ENCODE peak calls at places on chromosomes 5 and 9, in six cellular contexts. P is A673, T is GM23248, I is endothelial cell of umbilical vein, K is GM23338, Q is PC-9. O is an unnamed sample.

GRCh38 chr9:84846501-84847323 is 177.2 kb downstream of the NTRK2 start:
- DNase-seq in P (no peak), T (no peak), I (no peak), K (no peak), Q (no peak), O (no peak)

GRCh38 chr5:171953860-171954701 is 52.4 kb downstream of the FBXW11 start:
- DNase-seq in P (no peak), T (peak; percentile 76), I (peak; percentile 41), K (no peak), Q (no peak), O (no peak)

GRCh38 chr5:96493189-96493790 is 60.2 kb upstream of the PCSK1 start:
- DNase-seq in P (peak; percentile 66), T (no peak), I (no peak), K (no peak), Q (no peak), O (no peak)

GRCh38 chr9:74534847-74535246 is 37.7 kb downstream of the RORB start:
- DNase-seq in P (no peak), T (no peak), I (no peak), K (no peak), Q (no peak), O (no peak)

GRCh38 chr5:89457411-89458329 is 574.7 kb upstream of the MEF2C start:
- DNase-seq in P (peak; percentile 12), T (peak; percentile 91), I (peak; percentile 53), K (no peak), Q (peak; percentile 53), O (no peak)

GRCh38 chr5:51326844-51327243 is 56.4 kb upstream of the ISL1 start:
- DNase-seq in P (no peak), T (no peak), I (no peak), K (no peak), Q (no peak), O (no peak)

GRCh38 chr9:5630038-5630507 is 1.2 kb downstream of the RIC1 start:
- DNase-seq in P (peak; percentile 47), T (peak; percentile 69), I (peak; percentile 69), K (peak; percentile 33), Q (no peak), O (no peak)

GRCh38 chr9:111895996-111896941 is at the start of gene UGCG:
- DNase-seq in P (peak; percentile 92), T (peak; percentile 96), I (peak; percentile 92), K (peak; percentile 90), Q (peak; percentile 96), O (peak; percentile 83)

GRCh38 chr9:17613723-17614122 is 34.9 kb downstream of the SH3GL2 start:
- DNase-seq in P (peak; percentile 37), T (peak; percentile 67), I (no peak), K (no peak), Q (no peak), O (no peak)

GRCh38 chr9:106980551-106981101 is 117.7 kb downstream of the ZNF462 start:
- DNase-seq in P (no peak), T (peak; percentile 56), I (no peak), K (no peak), Q (no peak), O (no peak)

GRCh38 chr9:21777701-21778100 is 24.7 kb upstream of the MTAP start:
- DNase-seq in P (no peak), T (peak; percentile 89), I (no peak), K (peak; percentile 6), Q (peak; percentile 53), O (no peak)

GRCh38 chr9:35910613-35911488 is 1.6 kb downstream of the SPAAR start:
- DNase-seq in P (peak; percentile 75), T (peak; percentile 68), I (peak; percentile 86), K (peak; percentile 65), Q (peak; percentile 39), O (peak; percentile 53)

GRCh38 chr5:154583545-154584168 is 105.6 kb upstream of the HAND1 start:
- DNase-seq in P (peak; percentile 22), T (no peak), I (no peak), K (no peak), Q (peak; percentile 91), O (no peak)

GRCh38 chr9:74735761-74736160 is 152.0 kb downstream of the TRPM6 start:
- DNase-seq in P (no peak), T (no peak), I (no peak), K (no peak), Q (no peak), O (peak; percentile 25)

GRCh38 chr5:32217886-32218396 is 43.8 kb upstream of the GOLPH3 start:
- DNase-seq in P (peak; percentile 48), T (no peak), I (no peak), K (no peak), Q (no peak), O (peak; percentile 36)

DNA sequence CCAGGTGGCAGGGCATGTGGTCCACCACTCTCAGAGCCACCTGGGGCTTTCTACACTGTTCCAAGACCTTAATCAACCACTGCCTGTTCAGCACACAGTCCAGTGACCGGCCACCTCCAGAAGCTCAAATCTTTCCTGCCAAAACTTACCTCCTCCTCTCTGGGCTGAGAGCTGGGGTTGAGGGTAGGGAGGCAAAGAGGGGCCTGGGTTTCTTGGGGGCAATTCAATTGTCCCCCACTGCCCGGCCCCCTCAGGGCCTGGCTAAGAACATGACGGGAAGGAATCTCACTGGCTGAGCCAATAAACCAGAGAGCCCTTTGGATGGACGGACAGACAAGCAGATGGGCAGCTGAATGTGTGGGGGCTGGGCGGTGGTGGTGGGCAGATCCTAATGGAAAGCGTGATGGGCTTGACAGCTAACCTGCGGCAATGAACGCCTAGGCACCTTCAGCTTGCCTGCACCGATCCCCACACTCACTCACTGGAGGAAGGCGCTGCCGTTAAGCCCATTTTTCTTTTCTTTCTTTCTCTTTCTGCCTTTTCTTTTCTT is 5.4 kb downstream of the NR5A1 start:
- DNase-seq in P (no peak), T (no peak), I (no peak), K (no peak), Q (no peak), O (no peak)
- TF ChIP-seq EZH2 in P (no peak), T (no peak), I (no peak), K (no peak), Q (no peak), O (no peak)

GRCh38 chr5:11903614-11904269 is 504 bp downstream of the CTNND2 start:
- DNase-seq in P (peak; percentile 35), T (peak; percentile 22), I (no peak), K (peak; percentile 73), Q (no peak), O (no peak)
- TF ChIP-seq EZH2 in P (peak; percentile 66), T (no peak), I (no peak), K (no peak), Q (no peak), O (no peak)

GRCh38 chr5:15717002-15717401 is 217.0 kb downstream of the FBXL7 start:
- DNase-seq in P (no peak), T (peak; percentile 17), I (peak; percentile 41), K (no peak), Q (no peak), O (no peak)
- TF ChIP-seq EZH2 in P (no peak), T (no peak), I (no peak), K (no peak), Q (no peak), O (no peak)

DNA sequence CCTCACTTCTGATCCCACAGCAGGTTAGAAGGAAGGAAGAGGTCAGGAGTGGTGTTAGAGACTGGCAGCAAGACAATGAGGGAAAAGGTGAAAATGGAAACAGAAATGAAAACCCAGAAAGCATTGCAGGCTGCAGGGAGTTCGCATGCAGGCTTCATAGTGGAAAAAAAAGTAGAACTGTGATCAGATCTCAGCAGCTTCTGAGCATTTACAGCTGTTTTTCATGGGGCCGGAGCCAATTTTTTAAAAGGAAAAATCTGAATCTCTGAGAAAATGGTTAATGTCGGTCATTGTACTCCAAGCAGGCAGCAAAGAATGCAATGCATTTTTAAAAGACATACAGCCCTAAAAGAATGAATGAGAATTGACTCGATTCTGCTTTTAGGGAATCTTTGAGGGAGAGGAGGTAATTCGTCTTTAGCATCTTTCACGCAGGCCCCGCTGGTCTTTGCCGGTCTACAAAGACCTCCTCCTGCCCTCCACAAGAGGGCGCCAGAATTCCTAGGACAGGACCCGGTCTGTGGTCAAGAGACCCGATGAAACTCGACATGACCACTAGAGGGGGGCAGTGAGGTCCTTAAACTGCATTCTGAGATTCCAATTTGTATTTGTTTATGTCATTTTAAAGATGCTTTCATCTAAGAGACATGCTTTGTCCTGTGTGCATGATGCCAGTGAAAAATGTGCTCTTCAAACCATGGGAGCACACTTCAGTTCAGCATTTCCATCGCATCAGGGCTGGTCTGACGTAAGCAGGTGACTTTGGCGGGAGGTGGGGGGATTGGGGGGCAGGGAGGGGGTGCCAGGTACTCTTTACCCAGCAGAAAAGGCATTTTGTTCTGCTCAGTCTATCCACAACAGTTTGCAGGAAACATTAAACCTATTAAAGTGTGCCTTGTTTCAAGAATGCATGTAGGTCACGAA is 43.7 kb upstream of the TMEM252 start:
- DNase-seq in P (peak; percentile 89), T (peak; percentile 91), I (peak; percentile 82), K (peak; percentile 96), Q (peak; percentile 71), O (peak; percentile 76)
- TF ChIP-seq EZH2 in P (no peak), T (no peak), I (no peak), K (no peak), Q (no peak), O (no peak)

DNA sequence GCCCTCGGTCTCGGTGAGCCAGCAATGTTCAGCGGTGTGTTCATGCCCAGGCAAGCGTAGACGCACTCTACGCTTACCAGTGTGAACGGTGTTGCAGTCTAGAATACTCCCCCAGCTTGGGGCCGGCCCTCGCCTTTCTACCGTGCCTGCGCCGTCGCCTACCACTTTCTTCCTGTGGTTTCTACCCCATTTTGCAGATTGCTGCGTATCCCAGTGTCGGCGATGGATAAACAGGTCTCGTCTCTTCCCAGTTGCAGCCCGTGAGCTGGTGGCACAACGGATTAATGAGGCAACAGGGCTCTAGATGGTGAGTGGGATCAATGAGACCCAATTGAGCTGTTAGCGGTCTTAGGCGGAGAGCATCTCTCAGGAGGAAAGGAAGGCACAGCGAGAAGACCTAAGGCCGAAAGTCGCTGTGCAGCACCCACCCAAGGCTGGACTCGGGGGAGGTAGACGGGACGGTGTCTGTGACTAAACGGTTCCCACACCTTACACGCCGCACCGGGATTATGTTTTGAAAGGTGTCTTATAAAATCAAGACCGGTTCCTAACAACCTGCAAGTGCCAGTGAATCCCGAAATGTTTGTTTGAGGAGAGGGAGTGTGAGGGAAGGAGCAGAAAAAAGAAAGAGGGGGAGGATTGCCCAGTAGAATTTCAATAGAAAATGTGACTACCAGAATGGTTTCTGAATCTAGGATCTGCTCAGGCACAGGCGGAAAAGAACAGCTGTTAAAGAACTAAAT is 5.8 kb downstream of the OTP start:
- DNase-seq in P (no peak), T (no peak), I (no peak), K (peak; percentile 62), Q (no peak), O (no peak)
- TF ChIP-seq EZH2 in P (peak; percentile 87), T (peak; percentile 58), I (peak; percentile 83), K (peak; percentile 95), Q (no peak), O (no peak)

DNA sequence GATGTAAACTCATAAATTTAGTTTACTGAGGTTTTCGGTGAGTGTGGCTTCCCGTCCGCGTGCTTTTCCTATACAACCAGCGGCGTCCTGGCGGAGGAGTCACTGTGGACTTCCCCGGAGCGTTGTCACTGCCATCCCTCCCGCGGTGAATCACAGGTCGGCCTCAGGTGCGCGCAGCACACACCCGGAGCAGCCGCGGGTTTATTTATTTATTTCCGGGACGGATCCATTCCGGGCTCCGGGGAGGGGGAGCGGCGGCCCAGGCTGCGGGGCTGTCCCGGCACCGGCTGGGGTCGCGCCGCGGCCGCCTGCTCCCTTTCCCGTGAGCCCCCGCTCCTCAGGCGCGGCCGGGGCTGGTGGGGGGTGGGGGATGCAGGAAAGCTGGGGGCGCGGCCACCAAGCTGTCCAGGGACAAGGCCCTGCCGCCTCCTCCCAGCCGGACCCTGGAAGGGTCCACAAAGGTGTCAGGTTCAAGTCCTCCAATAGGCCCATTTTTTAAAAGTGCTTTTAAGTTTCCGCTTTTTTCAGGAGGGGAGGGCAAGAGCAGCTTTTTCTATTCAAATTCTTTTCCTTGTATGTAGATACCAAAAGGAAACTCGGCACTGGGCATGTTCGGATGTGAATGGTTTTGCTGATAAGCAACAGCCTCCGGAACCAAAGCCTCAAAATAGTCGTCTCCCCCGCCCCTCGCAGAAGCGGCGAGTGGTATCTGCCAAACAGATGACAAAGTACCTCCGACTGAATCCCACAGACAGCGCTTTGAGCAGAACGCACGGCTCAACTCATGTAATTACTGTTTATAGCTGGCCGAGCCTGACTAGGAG is 192.5 kb downstream of the CD180 start:
- DNase-seq in P (peak; percentile 74), T (peak; percentile 80), I (peak; percentile 99), K (peak; percentile 90), Q (peak; percentile 89), O (peak; percentile 87)
- TF ChIP-seq EZH2 in P (no peak), T (no peak), I (no peak), K (no peak), Q (no peak), O (no peak)